ENCODE peak calls at places on chromosomes 1 and 21, in ten cellular contexts. One of them, this sample, is unnamed.

GRCh38 chr1:12547586-12548225 is 70.3 kb downstream of the DHRS3 start:
- DNase-seq in OCI-M1: no peak
- DNase-seq in fibroblast of lung: no peak
- DNase-seq in MV-4-11: no peak
- DNase-seq in stimulated activated CD8-positive, alpha-beta memory T cell treated with anti-CD3 and anti-CD28 coated beads, Interleukin-7, amount 100 ng/mL, for 1 hour: no peak
- DNase-seq in fibroblast of the conjunctiva: no peak
- DNase-seq in AG10803: no peak
- DNase-seq in stimulated activated CD4-positive, alpha-beta T cell treated with anti-CD3 and anti-CD28 coated beads, Interleukin-4, amount 100 ng/mL, for 1 hour: no peak
- DNase-seq in nephron progenitor cell: no peak
- DNase-seq in KBM-7: no peak
- DNase-seq in this sample: no peak

GRCh38 chr21:31182231-31183129 is 144.2 kb upstream of the KRTAP19-8 start:
- DNase-seq in OCI-M1: no peak
- DNase-seq in AG10803: no peak
- DNase-seq in stimulated activated CD4-positive, alpha-beta T cell treated with anti-CD3 and anti-CD28 coated beads, Interleukin-4, amount 100 ng/mL, for 1 hour: peak; percentile 70
- DNase-seq in KBM-7: no peak
- DNase-seq in fibroblast of the conjunctiva: no peak
- DNase-seq in stimulated activated CD8-positive, alpha-beta memory T cell treated with anti-CD3 and anti-CD28 coated beads, Interleukin-7, amount 100 ng/mL, for 1 hour: no peak
- DNase-seq in fibroblast of lung: no peak
- DNase-seq in MV-4-11: no peak
- DNase-seq in nephron progenitor cell: no peak
- DNase-seq in this sample: no peak

GRCh38 chr1:223556414-223557124 is 108.9 kb downstream of the CAPN8 start:
- DNase-seq in KBM-7: peak; percentile 53
- DNase-seq in stimulated activated CD8-positive, alpha-beta memory T cell treated with anti-CD3 and anti-CD28 coated beads, Interleukin-7, amount 100 ng/mL, for 1 hour: no peak
- DNase-seq in fibroblast of the conjunctiva: no peak
- DNase-seq in fibroblast of lung: no peak
- DNase-seq in stimulated activated CD4-positive, alpha-beta T cell treated with anti-CD3 and anti-CD28 coated beads, Interleukin-4, amount 100 ng/mL, for 1 hour: peak; percentile 6
- DNase-seq in nephron progenitor cell: peak; percentile 75
- DNase-seq in AG10803: peak; percentile 3
- DNase-seq in MV-4-11: peak; percentile 60
- DNase-seq in OCI-M1: peak; percentile 74
- DNase-seq in this sample: peak; percentile 3

GRCh38 chr1:40948741-40949528 is 30.6 kb upstream of the CTPS1 start:
- DNase-seq in stimulated activated CD4-positive, alpha-beta T cell treated with anti-CD3 and anti-CD28 coated beads, Interleukin-4, amount 100 ng/mL, for 1 hour: peak; percentile 48
- DNase-seq in fibroblast of lung: peak; percentile 70
- DNase-seq in nephron progenitor cell: peak; percentile 63
- DNase-seq in OCI-M1: peak; percentile 90
- DNase-seq in fibroblast of the conjunctiva: peak; percentile 52
- DNase-seq in MV-4-11: peak; percentile 72
- DNase-seq in AG10803: peak; percentile 77
- DNase-seq in KBM-7: peak; percentile 75
- DNase-seq in stimulated activated CD8-positive, alpha-beta memory T cell treated with anti-CD3 and anti-CD28 coated beads, Interleukin-7, amount 100 ng/mL, for 1 hour: peak; percentile 10
- DNase-seq in this sample: peak; percentile 50

GRCh38 chr1:29202053-29202452 is 20.4 kb upstream of the SRSF4 start:
- DNase-seq in AG10803: peak; percentile 10
- DNase-seq in fibroblast of the conjunctiva: no peak
- DNase-seq in KBM-7: peak; percentile 66
- DNase-seq in nephron progenitor cell: no peak
- DNase-seq in stimulated activated CD4-positive, alpha-beta T cell treated with anti-CD3 and anti-CD28 coated beads, Interleukin-4, amount 100 ng/mL, for 1 hour: no peak
- DNase-seq in fibroblast of lung: no peak
- DNase-seq in MV-4-11: peak; percentile 83
- DNase-seq in OCI-M1: peak; percentile 75
- DNase-seq in stimulated activated CD8-positive, alpha-beta memory T cell treated with anti-CD3 and anti-CD28 coated beads, Interleukin-7, amount 100 ng/mL, for 1 hour: no peak
- DNase-seq in this sample: no peak

GRCh38 chr1:169105434-169106094 is 926 bp upstream of the ATP1B1 start:
- DNase-seq in AG10803: no peak
- DNase-seq in stimulated activated CD8-positive, alpha-beta memory T cell treated with anti-CD3 and anti-CD28 coated beads, Interleukin-7, amount 100 ng/mL, for 1 hour: no peak
- DNase-seq in stimulated activated CD4-positive, alpha-beta T cell treated with anti-CD3 and anti-CD28 coated beads, Interleukin-4, amount 100 ng/mL, for 1 hour: peak; percentile 26
- DNase-seq in MV-4-11: peak; percentile 1
- DNase-seq in fibroblast of lung: peak; percentile 61
- DNase-seq in nephron progenitor cell: peak; percentile 79
- DNase-seq in OCI-M1: peak; percentile 72
- DNase-seq in fibroblast of the conjunctiva: no peak
- DNase-seq in KBM-7: peak; percentile 70
- DNase-seq in this sample: no peak

GRCh38 chr1:107740574-107740973 is 224.4 kb downstream of the VAV3 start:
- DNase-seq in KBM-7: no peak
- DNase-seq in fibroblast of lung: peak; percentile 5
- DNase-seq in fibroblast of the conjunctiva: no peak
- DNase-seq in AG10803: no peak
- DNase-seq in stimulated activated CD8-positive, alpha-beta memory T cell treated with anti-CD3 and anti-CD28 coated beads, Interleukin-7, amount 100 ng/mL, for 1 hour: no peak
- DNase-seq in MV-4-11: no peak
- DNase-seq in stimulated activated CD4-positive, alpha-beta T cell treated with anti-CD3 and anti-CD28 coated beads, Interleukin-4, amount 100 ng/mL, for 1 hour: no peak
- DNase-seq in nephron progenitor cell: no peak
- DNase-seq in OCI-M1: no peak
- DNase-seq in this sample: no peak

GRCh38 chr1:207825719-207826556 is 74.1 kb downstream of the CD46 start:
- DNase-seq in MV-4-11: peak; percentile 100
- DNase-seq in fibroblast of the conjunctiva: no peak
- DNase-seq in OCI-M1: peak; percentile 98
- DNase-seq in fibroblast of lung: peak; percentile 52
- DNase-seq in KBM-7: peak; percentile 92
- DNase-seq in AG10803: peak; percentile 34
- DNase-seq in stimulated activated CD4-positive, alpha-beta T cell treated with anti-CD3 and anti-CD28 coated beads, Interleukin-4, amount 100 ng/mL, for 1 hour: peak; percentile 80
- DNase-seq in nephron progenitor cell: no peak
- DNase-seq in stimulated activated CD8-positive, alpha-beta memory T cell treated with anti-CD3 and anti-CD28 coated beads, Interleukin-7, amount 100 ng/mL, for 1 hour: peak; percentile 57
- DNase-seq in this sample: peak; percentile 37

GRCh38 chr1:74412244-74412643 is 100.2 kb downstream of the LRRC53 start:
- DNase-seq in nephron progenitor cell: no peak
- DNase-seq in OCI-M1: no peak
- DNase-seq in stimulated activated CD8-positive, alpha-beta memory T cell treated with anti-CD3 and anti-CD28 coated beads, Interleukin-7, amount 100 ng/mL, for 1 hour: no peak
- DNase-seq in fibroblast of the conjunctiva: no peak
- DNase-seq in KBM-7: no peak
- DNase-seq in fibroblast of lung: no peak
- DNase-seq in AG10803: no peak
- DNase-seq in MV-4-11: no peak
- DNase-seq in stimulated activated CD4-positive, alpha-beta T cell treated with anti-CD3 and anti-CD28 coated beads, Interleukin-4, amount 100 ng/mL, for 1 hour: no peak
- DNase-seq in this sample: no peak

GRCh38 chr1:178379807-178380206 is 117.0 kb downstream of the CLEC20A start:
- DNase-seq in KBM-7: no peak
- DNase-seq in stimulated activated CD4-positive, alpha-beta T cell treated with anti-CD3 and anti-CD28 coated beads, Interleukin-4, amount 100 ng/mL, for 1 hour: no peak
- DNase-seq in AG10803: no peak
- DNase-seq in fibroblast of lung: no peak
- DNase-seq in OCI-M1: no peak
- DNase-seq in MV-4-11: no peak
- DNase-seq in stimulated activated CD8-positive, alpha-beta memory T cell treated with anti-CD3 and anti-CD28 coated beads, Interleukin-7, amount 100 ng/mL, for 1 hour: no peak
- DNase-seq in fibroblast of the conjunctiva: no peak
- DNase-seq in nephron progenitor cell: peak; percentile 54
- DNase-seq in this sample: no peak

GRCh38 chr21:37159949-37160348 is 86.9 kb downstream of the TTC3 start:
- DNase-seq in AG10803: no peak
- DNase-seq in stimulated activated CD4-positive, alpha-beta T cell treated with anti-CD3 and anti-CD28 coated beads, Interleukin-4, amount 100 ng/mL, for 1 hour: no peak
- DNase-seq in KBM-7: no peak
- DNase-seq in nephron progenitor cell: no peak
- DNase-seq in fibroblast of lung: no peak
- DNase-seq in fibroblast of the conjunctiva: no peak
- DNase-seq in MV-4-11: no peak
- DNase-seq in OCI-M1: no peak
- DNase-seq in stimulated activated CD8-positive, alpha-beta memory T cell treated with anti-CD3 and anti-CD28 coated beads, Interleukin-7, amount 100 ng/mL, for 1 hour: no peak
- DNase-seq in this sample: no peak

GRCh38 chr1:202067188-202067977 is 55.3 kb upstream of the GPR37L1 start:
- DNase-seq in AG10803: no peak
- DNase-seq in MV-4-11: no peak
- DNase-seq in stimulated activated CD4-positive, alpha-beta T cell treated with anti-CD3 and anti-CD28 coated beads, Interleukin-4, amount 100 ng/mL, for 1 hour: no peak
- DNase-seq in stimulated activated CD8-positive, alpha-beta memory T cell treated with anti-CD3 and anti-CD28 coated beads, Interleukin-7, amount 100 ng/mL, for 1 hour: no peak
- DNase-seq in fibroblast of the conjunctiva: no peak
- DNase-seq in fibroblast of lung: no peak
- DNase-seq in KBM-7: no peak
- DNase-seq in nephron progenitor cell: no peak
- DNase-seq in OCI-M1: no peak
- DNase-seq in this sample: no peak

GRCh38 chr1:37716321-37716720 is 24.0 kb downstream of the CDCA8 start:
- DNase-seq in stimulated activated CD4-positive, alpha-beta T cell treated with anti-CD3 and anti-CD28 coated beads, Interleukin-4, amount 100 ng/mL, for 1 hour: no peak
- DNase-seq in nephron progenitor cell: no peak
- DNase-seq in KBM-7: no peak
- DNase-seq in MV-4-11: no peak
- DNase-seq in fibroblast of the conjunctiva: no peak
- DNase-seq in fibroblast of lung: no peak
- DNase-seq in AG10803: no peak
- DNase-seq in stimulated activated CD8-positive, alpha-beta memory T cell treated with anti-CD3 and anti-CD28 coated beads, Interleukin-7, amount 100 ng/mL, for 1 hour: no peak
- DNase-seq in OCI-M1: no peak
- DNase-seq in this sample: no peak

GRCh38 chr1:2003564-2004131 is at the start of gene CFAP74:
- DNase-seq in AG10803: peak; percentile 13
- DNase-seq in stimulated activated CD8-positive, alpha-beta memory T cell treated with anti-CD3 and anti-CD28 coated beads, Interleukin-7, amount 100 ng/mL, for 1 hour: no peak
- DNase-seq in OCI-M1: peak; percentile 74
- DNase-seq in KBM-7: peak; percentile 48
- DNase-seq in MV-4-11: peak; percentile 28
- DNase-seq in stimulated activated CD4-positive, alpha-beta T cell treated with anti-CD3 and anti-CD28 coated beads, Interleukin-4, amount 100 ng/mL, for 1 hour: no peak
- DNase-seq in nephron progenitor cell: peak; percentile 94
- DNase-seq in fibroblast of lung: peak; percentile 54
- DNase-seq in fibroblast of the conjunctiva: peak; percentile 16
- DNase-seq in this sample: no peak

GRCh38 chr1:227893696-227894305 is 53.9 kb downstream of the WNT9A start:
- DNase-seq in AG10803: no peak
- DNase-seq in OCI-M1: no peak
- DNase-seq in MV-4-11: no peak
- DNase-seq in stimulated activated CD8-positive, alpha-beta memory T cell treated with anti-CD3 and anti-CD28 coated beads, Interleukin-7, amount 100 ng/mL, for 1 hour: no peak
- DNase-seq in fibroblast of the conjunctiva: no peak
- DNase-seq in nephron progenitor cell: no peak
- DNase-seq in fibroblast of lung: no peak
- DNase-seq in stimulated activated CD4-positive, alpha-beta T cell treated with anti-CD3 and anti-CD28 coated beads, Interleukin-4, amount 100 ng/mL, for 1 hour: no peak
- DNase-seq in KBM-7: no peak
- DNase-seq in this sample: no peak

GRCh38 chr1:67674260-67675011 is 10.6 kb upstream of the GADD45A start:
- DNase-seq in fibroblast of lung: peak; percentile 66
- DNase-seq in fibroblast of the conjunctiva: peak; percentile 55
- DNase-seq in KBM-7: peak; percentile 51
- DNase-seq in OCI-M1: peak; percentile 54
- DNase-seq in nephron progenitor cell: peak; percentile 29
- DNase-seq in MV-4-11: no peak
- DNase-seq in stimulated activated CD8-positive, alpha-beta memory T cell treated with anti-CD3 and anti-CD28 coated beads, Interleukin-7, amount 100 ng/mL, for 1 hour: no peak
- DNase-seq in AG10803: peak; percentile 74
- DNase-seq in stimulated activated CD4-positive, alpha-beta T cell treated with anti-CD3 and anti-CD28 coated beads, Interleukin-4, amount 100 ng/mL, for 1 hour: no peak
- DNase-seq in this sample: peak; percentile 69

GRCh38 chr1:48127735-48128685 is 94.5 kb upstream of the SLC5A9 start:
- DNase-seq in stimulated activated CD4-positive, alpha-beta T cell treated with anti-CD3 and anti-CD28 coated beads, Interleukin-4, amount 100 ng/mL, for 1 hour: no peak
- DNase-seq in fibroblast of lung: no peak
- DNase-seq in KBM-7: no peak
- DNase-seq in OCI-M1: no peak
- DNase-seq in AG10803: no peak
- DNase-seq in stimulated activated CD8-positive, alpha-beta memory T cell treated with anti-CD3 and anti-CD28 coated beads, Interleukin-7, amount 100 ng/mL, for 1 hour: no peak
- DNase-seq in nephron progenitor cell: no peak
- DNase-seq in MV-4-11: no peak
- DNase-seq in fibroblast of the conjunctiva: no peak
- DNase-seq in this sample: no peak

GRCh38 chr21:45396620-45396995 is 8.4 kb upstream of the COL18A1 start:
- DNase-seq in fibroblast of lung: no peak
- DNase-seq in OCI-M1: no peak
- DNase-seq in KBM-7: no peak
- DNase-seq in nephron progenitor cell: no peak
- DNase-seq in AG10803: no peak
- DNase-seq in stimulated activated CD8-positive, alpha-beta memory T cell treated with anti-CD3 and anti-CD28 coated beads, Interleukin-7, amount 100 ng/mL, for 1 hour: no peak
- DNase-seq in stimulated activated CD4-positive, alpha-beta T cell treated with anti-CD3 and anti-CD28 coated beads, Interleukin-4, amount 100 ng/mL, for 1 hour: no peak
- DNase-seq in MV-4-11: no peak
- DNase-seq in fibroblast of the conjunctiva: no peak
- DNase-seq in this sample: no peak

GRCh38 chr1:156838972-156839371 is 19.9 kb downstream of the INSRR start:
- DNase-seq in OCI-M1: peak; percentile 60
- DNase-seq in fibroblast of lung: no peak
- DNase-seq in MV-4-11: no peak
- DNase-seq in KBM-7: peak; percentile 55
- DNase-seq in stimulated activated CD8-positive, alpha-beta memory T cell treated with anti-CD3 and anti-CD28 coated beads, Interleukin-7, amount 100 ng/mL, for 1 hour: no peak
- DNase-seq in stimulated activated CD4-positive, alpha-beta T cell treated with anti-CD3 and anti-CD28 coated beads, Interleukin-4, amount 100 ng/mL, for 1 hour: peak; percentile 23
- DNase-seq in AG10803: no peak
- DNase-seq in nephron progenitor cell: peak; percentile 66
- DNase-seq in fibroblast of the conjunctiva: no peak
- DNase-seq in this sample: no peak

GRCh38 chr1:206081811-206082210 is 28.8 kb downstream of the RHEX start:
- DNase-seq in KBM-7: no peak
- DNase-seq in nephron progenitor cell: no peak
- DNase-seq in fibroblast of lung: no peak
- DNase-seq in stimulated activated CD4-positive, alpha-beta T cell treated with anti-CD3 and anti-CD28 coated beads, Interleukin-4, amount 100 ng/mL, for 1 hour: no peak
- DNase-seq in stimulated activated CD8-positive, alpha-beta memory T cell treated with anti-CD3 and anti-CD28 coated beads, Interleukin-7, amount 100 ng/mL, for 1 hour: no peak
- DNase-seq in OCI-M1: no peak
- DNase-seq in MV-4-11: peak; percentile 47
- DNase-seq in AG10803: no peak
- DNase-seq in fibroblast of the conjunctiva: no peak
- DNase-seq in this sample: no peak

GRCh38 chr1:21904725-21905520 is 32.2 kb downstream of the HSPG2 start:
- DNase-seq in OCI-M1: peak; percentile 98
- DNase-seq in KBM-7: peak; percentile 81
- DNase-seq in AG10803: peak; percentile 83
- DNase-seq in nephron progenitor cell: no peak
- DNase-seq in fibroblast of lung: peak; percentile 97
- DNase-seq in fibroblast of the conjunctiva: no peak
- DNase-seq in stimulated activated CD8-positive, alpha-beta memory T cell treated with anti-CD3 and anti-CD28 coated beads, Interleukin-7, amount 100 ng/mL, for 1 hour: no peak
- DNase-seq in MV-4-11: peak; percentile 69
- DNase-seq in stimulated activated CD4-positive, alpha-beta T cell treated with anti-CD3 and anti-CD28 coated beads, Interleukin-4, amount 100 ng/mL, for 1 hour: peak; percentile 15
- DNase-seq in this sample: peak; percentile 100

This sample was measured in pulmonary artery endothelial cell.